ENCODE peak calls at places on chromosomes 5 and 9, in six cellular contexts. D is heart left ventricle, B is coronary artery, K is heart right ventricle, S is choroid plexus epithelial cell, J is right atrium auricular region. Y is an unnamed sample.

GRCh38 chr5:35417040-35417439 is 186.8 kb upstream of the PRLR start:
- DNase-seq in D (no peak), B (no peak), K (no peak), S (no peak), J (no peak), Y (no peak)

GRCh38 chr5:12016149-12016740 is 112.0 kb upstream of the CTNND2 start:
- DNase-seq in D (no peak), B (no peak), K (no peak), S (peak; percentile 2), J (no peak), Y (no peak)

GRCh38 chr9:14226855-14227532 is 86.9 kb downstream of the NFIB start:
- DNase-seq in D (no peak), B (no peak), K (no peak), S (no peak), J (no peak), Y (no peak)

GRCh38 chr9:93589688-93590087 is 13.3 kb downstream of the PHF2 start:
- DNase-seq in D (no peak), B (peak; percentile 66), K (no peak), S (peak; percentile 65), J (peak; percentile 56), Y (no peak)

GRCh38 chr5:114325552-114325951 is 36.3 kb upstream of the KCNN2 start:
- DNase-seq in D (peak; percentile 28), B (no peak), K (peak; percentile 63), S (peak; percentile 53), J (no peak), Y (no peak)

GRCh38 chr5:150069619-150070276 is 16.6 kb downstream of the CSF1R start:
- DNase-seq in D (no peak), B (no peak), K (no peak), S (no peak), J (no peak), Y (no peak)

GRCh38 chr9:7320139-7320538 is 479.4 kb downstream of the DMAC1 start:
- DNase-seq in D (peak; percentile 45), B (no peak), K (no peak), S (peak; percentile 88), J (no peak), Y (no peak)

GRCh38 chr5:57366744-57367143 is 115.9 kb downstream of the ACTBL2 start:
- DNase-seq in D (no peak), B (no peak), K (no peak), S (peak; percentile 39), J (no peak), Y (no peak)

GRCh38 chr9:1294641-1295040 is 244.5 kb downstream of the DMRT2 start:
- DNase-seq in D (no peak), B (no peak), K (no peak), S (no peak), J (no peak), Y (no peak)

GRCh38 chr9:90641868-90642558 is 611 bp downstream of the DIRAS2 start:
- DNase-seq in D (no peak), B (no peak), K (no peak), S (peak; percentile 2), J (no peak), Y (no peak)

GRCh38 chr9:130579738-130580463 is 524 bp downstream of the FUBP3 start:
- DNase-seq in D (no peak), B (no peak), K (no peak), S (peak; percentile 16), J (no peak), Y (no peak)

GRCh38 chr9:111094433-111095421 is 56.5 kb upstream of the LPAR1 start:
- DNase-seq in D (peak; percentile 45), B (no peak), K (peak; percentile 23), S (peak; percentile 71), J (peak; percentile 74), Y (no peak)

GRCh38 chr5:148011407-148012124 is 52.2 kb upstream of the SPINK5 start:
- DNase-seq in D (no peak), B (no peak), K (no peak), S (peak; percentile 60), J (no peak), Y (no peak)

GRCh38 chr9:93896496-93897033 is 58.6 kb downstream of the BARX1 start:
- DNase-seq in D (no peak), B (peak; percentile 46), K (no peak), S (no peak), J (no peak), Y (no peak)

GRCh38 chr5:117246386-117246785 is 671.8 kb upstream of the SEMA6A start:
- DNase-seq in D (no peak), B (no peak), K (no peak), S (no peak), J (no peak), Y (no peak)

GRCh38 chr5:98510111-98510510 is 263.4 kb upstream of the RGMB start:
- DNase-seq in D (no peak), B (no peak), K (no peak), S (peak; percentile 36), J (no peak), Y (no peak)

GRCh38 chr9:118959366-118959765 is 409.9 kb downstream of the BRINP1 start:
- DNase-seq in D (no peak), B (no peak), K (no peak), S (no peak), J (no peak), Y (no peak)

DNA sequence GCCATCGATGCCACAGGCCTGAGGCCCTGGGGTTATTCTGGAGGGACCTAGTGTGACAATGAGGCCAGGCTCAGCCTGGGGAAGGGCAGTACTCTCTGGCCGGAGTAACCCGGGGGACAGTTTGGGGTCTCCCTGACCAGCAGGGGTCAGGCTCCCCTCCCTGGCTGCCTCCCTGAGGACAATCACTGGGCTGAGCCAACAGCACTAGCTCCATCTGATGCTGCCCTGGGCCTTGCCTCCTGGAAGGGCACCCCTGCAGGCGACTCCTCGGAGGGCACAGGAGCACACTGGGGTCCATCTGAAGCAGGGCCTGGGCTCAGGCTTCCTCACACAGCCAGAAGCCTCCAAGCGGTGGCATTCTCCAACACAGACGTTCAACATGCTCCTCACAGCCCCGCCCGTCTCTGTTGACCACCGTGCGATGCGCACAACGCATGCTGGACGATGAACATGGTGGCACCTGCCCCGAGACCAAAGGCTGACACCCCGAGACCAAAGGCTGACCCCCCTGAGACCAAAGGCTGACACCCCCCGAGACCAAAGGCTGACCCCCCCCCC is 68.3 kb downstream of the ADAMTS2 start:
- DNase-seq in D (peak; percentile 25), B (no peak), K (no peak), S (no peak), J (no peak), Y (no peak)
- TF ChIP-seq CTCF in D (peak; percentile 10), B (no peak), K (no peak), S (peak; percentile 30), J (no peak), Y (no peak)

GRCh38 chr5:39198080-39198479 is 21.3 kb downstream of the FYB1 start:
- DNase-seq in D (no peak), B (no peak), K (no peak), S (peak; percentile 83), J (no peak), Y (no peak)

GRCh38 chr5:39201160-39201794 is 18.1 kb downstream of the FYB1 start:
- DNase-seq in D (no peak), B (no peak), K (no peak), S (no peak), J (no peak), Y (no peak)

GRCh38 chr5:39201795-39202593 is 17.4 kb downstream of the FYB1 start:
- DNase-seq in D (no peak), B (no peak), K (no peak), S (no peak), J (no peak), Y (no peak)

GRCh38 chr5:39199335-39199734 is 20.0 kb downstream of the FYB1 start:
- DNase-seq in D (no peak), B (no peak), K (no peak), S (no peak), J (no peak), Y (no peak)

DNA sequence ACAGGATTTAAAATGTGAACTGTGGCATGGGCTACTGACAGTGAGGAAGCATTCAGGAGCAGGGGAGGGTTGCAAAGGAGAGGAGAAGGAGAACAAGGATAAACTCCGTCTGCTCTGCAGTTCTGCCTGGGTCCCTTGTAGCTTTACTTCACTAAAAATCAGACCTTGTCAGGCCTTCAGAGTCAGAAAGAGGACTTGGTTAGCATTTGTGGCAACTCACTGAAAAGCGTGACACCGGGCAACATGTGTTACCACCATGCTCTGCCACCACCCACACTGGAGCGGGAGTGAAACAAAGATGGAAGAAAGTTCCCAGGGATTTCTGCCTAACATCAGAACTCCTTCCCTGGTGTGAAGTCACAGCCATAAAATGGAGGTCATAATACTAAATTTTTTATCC is 19.3 kb downstream of the FYB1 start:
- DNase-seq in D (no peak), B (no peak), K (no peak), S (no peak), J (no peak), Y (no peak)
- H3K4me3 ChIP-seq in D (no peak overlapping the region), B (no peak overlapping the region), K (peak overlapping the region; percentile 48), S (no peak overlapping the region), J (no peak overlapping the region), Y (no peak overlapping the region)

GRCh38 chr5:169299146-169299545 is 1.8 kb downstream of the SLIT3 start:
- DNase-seq in D (no peak), B (no peak), K (no peak), S (no peak), J (no peak), Y (no peak)

GRCh38 chr5:169299651-169300467 is 1.1 kb downstream of the SLIT3 start:
- DNase-seq in D (no peak), B (peak; percentile 82), K (no peak), S (no peak), J (no peak), Y (no peak)

GRCh38 chr5:169302046-169302445 is 1.1 kb upstream of the SLIT3 start:
- DNase-seq in D (no peak), B (no peak), K (no peak), S (no peak), J (no peak), Y (no peak)

GRCh38 chr5:169301386-169301930 is 519 bp upstream of the SLIT3 start:
- DNase-seq in D (peak; percentile 35), B (peak; percentile 78), K (no peak), S (no peak), J (no peak), Y (no peak)

GRCh38 chr5:169300468-169301385 is at the start of gene SLIT3:
- DNase-seq in D (peak; percentile 82), B (peak; percentile 94), K (peak; percentile 69), S (peak; percentile 37), J (peak; percentile 86), Y (no peak)
- TF ChIP-seq CTCF in D (no peak), B (no peak), K (no peak), S (no peak), J (no peak), Y (peak; percentile 41)

GRCh38 chr5:143331956-143332355 is 71.5 kb downstream of the NR3C1 start:
- DNase-seq in D (no peak), B (no peak), K (no peak), S (no peak), J (no peak), Y (no peak)

GRCh38 chr5:143334903-143335302 is 68.6 kb downstream of the NR3C1 start:
- DNase-seq in D (no peak), B (no peak), K (no peak), S (no peak), J (no peak), Y (no peak)

GRCh38 chr5:143328589-143329220 is 74.8 kb downstream of the NR3C1 start:
- DNase-seq in D (no peak), B (no peak), K (no peak), S (no peak), J (no peak), Y (no peak)

DNA sequence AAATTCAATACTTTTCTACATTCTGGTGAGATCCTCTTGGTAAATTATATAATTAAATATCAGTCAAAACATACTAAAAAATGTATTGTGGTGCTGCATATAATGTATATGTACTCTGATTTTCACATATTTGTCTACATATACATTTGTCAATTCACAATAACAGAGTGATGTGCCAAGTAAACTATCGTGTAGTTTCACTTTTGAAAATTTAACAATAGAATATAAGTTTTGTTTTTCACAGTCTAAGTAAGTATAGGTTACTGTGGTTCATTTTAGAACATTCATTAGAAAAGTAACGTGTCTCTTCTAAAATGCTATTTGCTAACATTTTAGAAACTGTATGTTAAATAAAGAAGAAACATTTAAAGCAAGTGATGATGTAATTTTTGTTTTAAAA is 73.6 kb downstream of the NR3C1 start:
- DNase-seq in D (no peak), B (no peak), K (no peak), S (no peak), J (no peak), Y (no peak)
- H3K4me3 ChIP-seq in D (no peak overlapping the region), B (no peak overlapping the region), K (no peak overlapping the region), S (no peak overlapping the region), J (no peak overlapping the region), Y (no peak overlapping the region)

Y was measured in LNCaP clone FGC.